ENCODE peak calls at places on chromosomes 5 and 9, in four cellular contexts. One of them, this sample, is unnamed.

GRCh38 chr9:84170521-84171141 is 169.9 kb downstream of the SLC28A3 start:
- DNase-seq in Peyer's patch: peak
- DNase-seq in HCT116: peak
- DNase-seq in heart left ventricle: peak
- DNase-seq in this sample: peak

GRCh38 chr5:55923177-55923872 is 71.4 kb downstream of the IL6ST start:
- DNase-seq in Peyer's patch: no peak
- DNase-seq in HCT116: no peak
- DNase-seq in heart left ventricle: peak
- DNase-seq in this sample: no peak

GRCh38 chr5:151234476-151235238 is 10.8 kb upstream of the CCDC69 start:
- DNase-seq in Peyer's patch: peak
- DNase-seq in HCT116: no peak
- DNase-seq in heart left ventricle: peak
- DNase-seq in this sample: peak

GRCh38 chr5:9297171-9297570 is 248.7 kb downstream of the SEMA5A start:
- DNase-seq in Peyer's patch: no peak
- DNase-seq in HCT116: no peak
- DNase-seq in heart left ventricle: no peak
- DNase-seq in this sample: no peak

GRCh38 chr9:33453999-33454660 is 6.7 kb upstream of the AQP3 start:
- DNase-seq in Peyer's patch: no peak
- DNase-seq in HCT116: no peak
- DNase-seq in heart left ventricle: no peak
- DNase-seq in this sample: no peak

GRCh38 chr9:6565312-6565711 is 80.2 kb downstream of the GLDC start:
- DNase-seq in Peyer's patch: no peak
- DNase-seq in HCT116: no peak
- DNase-seq in heart left ventricle: no peak
- DNase-seq in this sample: no peak

GRCh38 chr9:129576546-129577543 is 44.1 kb downstream of the C9orf50 start:
- DNase-seq in Peyer's patch: no peak
- DNase-seq in HCT116: no peak
- DNase-seq in heart left ventricle: peak
- DNase-seq in this sample: no peak

GRCh38 chr9:134069536-134070399 is 1.9 kb upstream of the BRD3 start:
- DNase-seq in Peyer's patch: peak
- DNase-seq in HCT116: no peak
- DNase-seq in heart left ventricle: no peak
- DNase-seq in this sample: peak

GRCh38 chr5:122721127-122721526 is 53.8 kb upstream of the SNX2 start:
- DNase-seq in Peyer's patch: no peak
- DNase-seq in HCT116: no peak
- DNase-seq in heart left ventricle: no peak
- DNase-seq in this sample: no peak

GRCh38 chr9:17294822-17295624 is 160.2 kb downstream of the CNTLN start:
- DNase-seq in Peyer's patch: no peak
- DNase-seq in HCT116: no peak
- DNase-seq in heart left ventricle: no peak
- DNase-seq in this sample: no peak

GRCh38 chr9:122191519-122191918 is 31.8 kb downstream of the MORN5 start:
- DNase-seq in Peyer's patch: no peak
- DNase-seq in HCT116: no peak
- DNase-seq in heart left ventricle: no peak
- DNase-seq in this sample: no peak

GRCh38 chr9:71675857-71676165 is 92.5 kb downstream of the CEMIP2 start:
- DNase-seq in Peyer's patch: no peak
- DNase-seq in HCT116: no peak
- DNase-seq in heart left ventricle: no peak
- DNase-seq in this sample: no peak

GRCh38 chr9:107587175-107587963 is 97.8 kb upstream of the KLF4 start:
- DNase-seq in Peyer's patch: peak
- DNase-seq in HCT116: no peak
- DNase-seq in heart left ventricle: peak
- DNase-seq in this sample: peak

GRCh38 chr9:115400801-115401200 is 282.8 kb upstream of the TNC start:
- DNase-seq in Peyer's patch: no peak
- DNase-seq in HCT116: no peak
- DNase-seq in heart left ventricle: no peak
- DNase-seq in this sample: no peak

GRCh38 chr9:111953444-111953843 is 56.8 kb downstream of the UGCG start:
- DNase-seq in Peyer's patch: no peak
- DNase-seq in HCT116: no peak
- DNase-seq in heart left ventricle: no peak
- DNase-seq in this sample: no peak

GRCh38 chr5:17444496-17444895 is 53.5 kb upstream of the TAF11L2 start:
- DNase-seq in Peyer's patch: no peak
- DNase-seq in HCT116: no peak
- DNase-seq in heart left ventricle: no peak
- DNase-seq in this sample: no peak

GRCh38 chr9:29214162-29214520 is 1640.9 kb upstream of the C9orf72 start:
- DNase-seq in Peyer's patch: no peak
- DNase-seq in HCT116: no peak
- DNase-seq in heart left ventricle: no peak
- DNase-seq in this sample: no peak

GRCh38 chr5:124655943-124656459 is 90.4 kb downstream of the ZNF608 start:
- DNase-seq in Peyer's patch: peak
- DNase-seq in HCT116: peak
- DNase-seq in heart left ventricle: no peak
- DNase-seq in this sample: no peak

GRCh38 chr5:136906545-136906944 is 541.2 kb upstream of the TRPC7 start:
- DNase-seq in Peyer's patch: no peak
- DNase-seq in HCT116: no peak
- DNase-seq in heart left ventricle: no peak
- DNase-seq in this sample: no peak

GRCh38 chr5:15014809-15015208 is 143.2 kb upstream of the ANKH start:
- DNase-seq in Peyer's patch: no peak
- DNase-seq in HCT116: no peak
- DNase-seq in heart left ventricle: no peak
- DNase-seq in this sample: no peak

GRCh38 chr5:171388816-171389168 is 1.1 kb downstream of the NPM1 start:
- DNase-seq in Peyer's patch: no peak
- DNase-seq in HCT116: no peak
- DNase-seq in heart left ventricle: no peak
- DNase-seq in this sample: no peak

GRCh38 chr9:24545285-24545684 is 412 bp downstream of the IZUMO3 start:
- DNase-seq in Peyer's patch: no peak
- DNase-seq in HCT116: no peak
- DNase-seq in heart left ventricle: no peak
- DNase-seq in this sample: no peak

GRCh38 chr9:15206949-15207696 is 99.9 kb downstream of the TTC39B start:
- DNase-seq in Peyer's patch: no peak
- DNase-seq in HCT116: no peak
- DNase-seq in heart left ventricle: no peak
- DNase-seq in this sample: no peak

GRCh38 chr5:29304555-29304954 is 1888.9 kb upstream of the CDH6 start:
- DNase-seq in Peyer's patch: no peak
- DNase-seq in HCT116: no peak
- DNase-seq in heart left ventricle: no peak
- DNase-seq in this sample: no peak

GRCh38 chr9:12604154-12604825 is 88.9 kb upstream of the TYRP1 start:
- DNase-seq in Peyer's patch: no peak
- DNase-seq in HCT116: no peak
- DNase-seq in heart left ventricle: peak
- DNase-seq in this sample: no peak

GRCh38 chr5:176542596-176543427 is 5.6 kb upstream of the RNF44 start:
- DNase-seq in Peyer's patch: no peak
- DNase-seq in HCT116: no peak
- DNase-seq in heart left ventricle: no peak
- DNase-seq in this sample: no peak

GRCh38 chr9:124251605-124252366 is 6.0 kb upstream of the NEK6 start:
- DNase-seq in Peyer's patch: peak
- DNase-seq in HCT116: no peak
- DNase-seq in heart left ventricle: no peak
- DNase-seq in this sample: no peak

GRCh38 chr9:17509698-17510097 is 69.2 kb upstream of the SH3GL2 start:
- DNase-seq in Peyer's patch: no peak
- DNase-seq in HCT116: no peak
- DNase-seq in heart left ventricle: no peak
- DNase-seq in this sample: no peak

GRCh38 chr5:39648539-39649200 is 223.9 kb upstream of the DAB2 start:
- DNase-seq in Peyer's patch: peak
- DNase-seq in HCT116: peak
- DNase-seq in heart left ventricle: no peak
- DNase-seq in this sample: no peak

GRCh38 chr5:1521054-1521453 is 2.7 kb downstream of the LPCAT1 start:
- DNase-seq in Peyer's patch: peak
- DNase-seq in HCT116: no peak
- DNase-seq in heart left ventricle: no peak
- DNase-seq in this sample: peak

GRCh38 chr5:140042551-140043507 is at the start of gene NRG2:
- DNase-seq in Peyer's patch: peak
- DNase-seq in HCT116: peak
- DNase-seq in heart left ventricle: peak
- DNase-seq in this sample: peak

GRCh38 chr9:133351908-133352634 is 4.1 kb downstream of the RPL7A start:
- DNase-seq in Peyer's patch: peak
- DNase-seq in HCT116: no peak
- DNase-seq in heart left ventricle: no peak
- DNase-seq in this sample: no peak

GRCh38 chr5:157362502-157362901 is 96.6 kb downstream of the CYFIP2 start:
- DNase-seq in Peyer's patch: no peak
- DNase-seq in HCT116: no peak
- DNase-seq in heart left ventricle: no peak
- DNase-seq in this sample: no peak

GRCh38 chr5:7878381-7878873 is 9.5 kb downstream of the MTRR start:
- DNase-seq in Peyer's patch: no peak
- DNase-seq in HCT116: no peak
- DNase-seq in heart left ventricle: no peak
- DNase-seq in this sample: no peak

GRCh38 chr5:31993182-31993961 is 180.7 kb downstream of the GOLPH3 start:
- DNase-seq in Peyer's patch: no peak
- DNase-seq in HCT116: no peak
- DNase-seq in heart left ventricle: no peak
- DNase-seq in this sample: no peak

GRCh38 chr5:143554918-143555477 is 151.5 kb upstream of the NR3C1 start:
- DNase-seq in Peyer's patch: peak
- DNase-seq in HCT116: no peak
- DNase-seq in heart left ventricle: no peak
- DNase-seq in this sample: no peak
- TF ChIP-seq CTCF in Peyer's patch: no peak
- TF ChIP-seq CTCF in HCT116: no peak
- TF ChIP-seq CTCF in heart left ventricle: no peak
- TF ChIP-seq CTCF in this sample: no peak

GRCh38 chr5:181200816-181201215 is 4.2 kb downstream of the TRIM7 start:
- DNase-seq in Peyer's patch: no peak
- DNase-seq in HCT116: no peak
- DNase-seq in heart left ventricle: no peak
- DNase-seq in this sample: no peak

GRCh38 chr5:181198106-181198685 is 6.8 kb downstream of the TRIM7 start:
- DNase-seq in Peyer's patch: no peak
- DNase-seq in HCT116: no peak
- DNase-seq in heart left ventricle: no peak
- DNase-seq in this sample: no peak

GRCh38 chr5:181197326-181197951 is 7.6 kb downstream of the TRIM7 start:
- DNase-seq in Peyer's patch: no peak
- DNase-seq in HCT116: no peak
- DNase-seq in heart left ventricle: no peak
- DNase-seq in this sample: no peak

GRCh38 chr5:181199881-181200282 is 5.1 kb downstream of the TRIM7 start:
- DNase-seq in Peyer's patch: no peak
- DNase-seq in HCT116: no peak
- DNase-seq in heart left ventricle: no peak
- DNase-seq in this sample: no peak

DNA sequence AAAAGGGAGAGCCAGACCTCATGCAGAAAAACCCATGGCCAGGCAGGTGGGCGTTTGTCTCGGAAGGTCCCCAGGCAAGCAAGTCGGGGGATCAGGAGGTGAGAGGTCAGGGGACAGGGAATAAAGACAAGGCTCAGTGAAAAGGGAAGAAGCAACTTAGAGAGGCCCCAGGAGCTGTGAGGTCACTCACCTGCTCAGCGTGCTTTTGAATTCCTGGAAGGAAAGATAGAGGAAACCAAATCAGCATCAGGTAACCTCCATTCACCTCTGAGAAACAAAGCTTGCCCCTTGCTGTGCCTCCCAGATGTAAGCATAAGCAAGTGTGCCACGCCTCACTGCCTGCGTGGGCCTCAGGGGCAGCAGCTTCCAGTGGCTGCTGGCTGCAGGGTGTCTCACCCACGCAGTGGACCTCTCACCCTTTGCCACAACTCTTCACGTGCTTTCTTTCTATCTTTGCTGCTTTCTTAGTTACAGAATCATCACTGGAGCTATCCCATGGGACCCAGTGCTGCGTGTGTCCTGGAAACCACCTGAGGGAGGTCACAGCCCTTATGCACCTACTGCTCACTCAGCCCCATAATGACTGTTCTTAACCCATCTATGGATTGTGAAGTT is 6.0 kb downstream of the TRIM7 start:
- DNase-seq in Peyer's patch: no peak
- DNase-seq in HCT116: no peak
- DNase-seq in heart left ventricle: no peak
- DNase-seq in this sample: no peak
- H3K4me3 ChIP-seq in Peyer's patch: no peak
- H3K4me3 ChIP-seq in HCT116: no peak
- H3K4me3 ChIP-seq in heart left ventricle: no peak
- H3K4me3 ChIP-seq in this sample: no peak

GRCh38 chr5:79509244-79509880 is 4.6 kb downstream of the HOMER1 start:
- DNase-seq in Peyer's patch: no peak
- DNase-seq in HCT116: no peak
- DNase-seq in heart left ventricle: no peak
- DNase-seq in this sample: no peak

GRCh38 chr5:79508794-79509193 is 5.1 kb downstream of the HOMER1 start:
- DNase-seq in Peyer's patch: no peak
- DNase-seq in HCT116: no peak
- DNase-seq in heart left ventricle: no peak
- DNase-seq in this sample: no peak

GRCh38 chr5:79511945-79512493 is 1.9 kb downstream of the HOMER1 start:
- DNase-seq in Peyer's patch: no peak
- DNase-seq in HCT116: no peak
- DNase-seq in heart left ventricle: no peak
- DNase-seq in this sample: no peak

GRCh38 chr5:79512692-79513518 is 1.0 kb downstream of the HOMER1 start:
- DNase-seq in Peyer's patch: no peak
- DNase-seq in HCT116: no peak
- DNase-seq in heart left ventricle: peak
- DNase-seq in this sample: no peak

DNA sequence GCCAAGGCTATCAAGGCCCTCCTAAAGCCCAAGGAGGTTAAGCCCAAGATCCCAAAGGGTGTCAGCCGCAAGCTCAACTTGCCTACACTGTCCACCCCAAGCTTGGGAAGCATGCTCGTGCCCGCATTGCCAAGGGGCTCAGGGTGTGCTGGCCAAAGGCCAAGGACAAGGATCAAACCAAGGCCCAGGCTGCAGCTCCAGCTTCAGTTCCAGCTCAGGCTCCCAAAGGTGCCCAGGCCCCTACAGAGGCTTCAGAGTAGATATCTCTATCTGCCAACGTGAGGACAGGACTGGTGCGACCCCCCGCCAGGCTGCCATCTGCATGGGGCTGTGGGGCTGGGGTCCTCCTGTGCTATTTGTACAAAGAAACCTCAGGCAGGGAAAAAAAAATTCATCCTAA is 3.3 kb downstream of the HOMER1 start:
- DNase-seq in Peyer's patch: no peak
- DNase-seq in HCT116: no peak
- DNase-seq in heart left ventricle: peak
- DNase-seq in this sample: no peak
- TF ChIP-seq CTCF in Peyer's patch: no peak
- TF ChIP-seq CTCF in HCT116: no peak
- TF ChIP-seq CTCF in heart left ventricle: no peak
- TF ChIP-seq CTCF in this sample: no peak

GRCh38 chr5:74434124-74434899 is 206.2 kb downstream of the ENC1 start:
- DNase-seq in Peyer's patch: no peak
- DNase-seq in HCT116: no peak
- DNase-seq in heart left ventricle: peak
- DNase-seq in this sample: no peak
- H3K4me3 ChIP-seq in Peyer's patch: no peak
- H3K4me3 ChIP-seq in HCT116: no peak
- H3K4me3 ChIP-seq in heart left ventricle: peak
- H3K4me3 ChIP-seq in this sample: no peak